ENCODE peak calls at places on chromosomes 16 and 17, in nine cellular contexts. P is left ventricle myocardium inferior, Z is brain microvascular endothelial cell, R is tibial nerve, F is gastrocnemius medialis, Y is ovary, M is stomach, T is BJ, H is cardiac muscle cell. B is an unnamed sample.

GRCh38 chr16:56862776-56863175 is 2.2 kb upstream of the SLC12A3 start:
- DNase-seq in P (no peak), Z (no peak), R (no peak), F (no peak), Y (no peak), M (no peak), T (no peak), H (no peak), B (no peak)

GRCh38 chr17:42683407-42684031 is 1.2 kb downstream of the CNTNAP1 start:
- DNase-seq in P (peak), Z (no peak), R (no peak), F (no peak), Y (no peak), M (peak), T (no peak), H (no peak), B (no peak)

GRCh38 chr16:50246299-50247122 is 19.8 kb upstream of the ADCY7 start:
- DNase-seq in P (no peak), Z (no peak), R (no peak), F (no peak), Y (no peak), M (no peak), T (no peak), H (peak), B (no peak)

GRCh38 chr16:17775061-17775460 is 304.3 kb upstream of the XYLT1 start:
- DNase-seq in P (no peak), Z (peak), R (no peak), F (no peak), Y (no peak), M (no peak), T (no peak), H (no peak), B (peak)

GRCh38 chr17:58156839-58157803 is 8.9 kb downstream of the OR4D1 start:
- DNase-seq in P (peak), Z (no peak), R (no peak), F (no peak), Y (no peak), M (no peak), T (no peak), H (peak), B (peak)

GRCh38 chr16:19118938-19119431 is 5.2 kb downstream of the ITPRIPL2 start:
- DNase-seq in P (no peak), Z (peak), R (no peak), F (no peak), Y (peak), M (no peak), T (peak), H (no peak), B (peak)

GRCh38 chr16:84982434-84982833 is 28.9 kb downstream of the ZDHHC7 start:
- DNase-seq in P (no peak), Z (no peak), R (no peak), F (no peak), Y (no peak), M (peak), T (no peak), H (peak), B (no peak)

GRCh38 chr17:80224683-80225082 is 4.5 kb downstream of the SLC26A11 start:
- DNase-seq in P (no peak), Z (no peak), R (no peak), F (no peak), Y (no peak), M (no peak), T (no peak), H (no peak), B (no peak)

GRCh38 chr16:67441289-67441753 is 10.4 kb downstream of the HSD11B2 start:
- DNase-seq in P (peak), Z (no peak), R (no peak), F (no peak), Y (no peak), M (peak), T (no peak), H (no peak), B (no peak)

GRCh38 chr17:72122002-72122310 is 1.1 kb downstream of the SOX9 start:
- DNase-seq in P (no peak), Z (no peak), R (no peak), F (no peak), Y (no peak), M (no peak), T (no peak), H (no peak), B (peak)

GRCh38 chr17:50633683-50634082 is 998 bp upstream of the ABCC3 start:
- DNase-seq in P (no peak), Z (no peak), R (no peak), F (no peak), Y (no peak), M (no peak), T (no peak), H (no peak), B (no peak)

GRCh38 chr17:3592216-3592860 is 16.9 kb downstream of the TRPV1 start:
- DNase-seq in P (no peak), Z (no peak), R (no peak), F (no peak), Y (no peak), M (no peak), T (no peak), H (no peak), B (no peak)

GRCh38 chr17:41586863-41587495 is at the start of gene KRT14:
- DNase-seq in P (no peak), Z (no peak), R (no peak), F (no peak), Y (no peak), M (no peak), T (no peak), H (no peak), B (no peak)

GRCh38 chr16:31141489-31142108 is 6.1 kb upstream of the PRSS8 start:
- DNase-seq in P (no peak), Z (peak), R (no peak), F (no peak), Y (peak), M (no peak), T (no peak), H (no peak), B (no peak)

GRCh38 chr17:20072692-20072992 is 63.5 kb downstream of the SPECC1 start:
- DNase-seq in P (no peak), Z (no peak), R (no peak), F (no peak), Y (no peak), M (no peak), T (no peak), H (no peak), B (no peak)

GRCh38 chr17:72237223-72237622 is 116.4 kb downstream of the SOX9 start:
- DNase-seq in P (no peak), Z (no peak), R (no peak), F (no peak), Y (no peak), M (no peak), T (no peak), H (no peak), B (no peak)

GRCh38 chr16:84583995-84584394 is 33.9 kb downstream of the COTL1 start:
- DNase-seq in P (no peak), Z (no peak), R (no peak), F (no peak), Y (no peak), M (no peak), T (no peak), H (no peak), B (no peak)

GRCh38 chr16:88387941-88388627 is 5.3 kb downstream of the ZNF469 start:
- DNase-seq in P (peak), Z (no peak), R (no peak), F (no peak), Y (no peak), M (peak), T (no peak), H (no peak), B (no peak)

GRCh38 chr17:74513987-74514631 is 17.2 kb downstream of the CD300LB start:
- DNase-seq in P (no peak), Z (peak), R (no peak), F (no peak), Y (no peak), M (peak), T (no peak), H (peak), B (peak)

GRCh38 chr16:5790512-5790911 is 692.9 kb upstream of the EEF2KMT start:
- DNase-seq in P (no peak), Z (no peak), R (no peak), F (no peak), Y (no peak), M (no peak), T (no peak), H (no peak), B (no peak)

GRCh38 chr16:86975445-86975844 is 341.7 kb downstream of the C16orf95 start:
- DNase-seq in P (no peak), Z (peak), R (no peak), F (no peak), Y (no peak), M (no peak), T (no peak), H (peak), B (peak)

GRCh38 chr17:75689441-75689873 is 22.3 kb downstream of the SAP30BP start:
- DNase-seq in P (no peak), Z (no peak), R (no peak), F (no peak), Y (no peak), M (no peak), T (no peak), H (no peak), B (no peak)

GRCh38 chr16:89561195-89562026 is 929 bp downstream of the RPL13 start:
- DNase-seq in P (no peak), Z (no peak), R (no peak), F (no peak), Y (no peak), M (no peak), T (no peak), H (no peak), B (no peak)

GRCh38 chr17:1779571-1780074 is 17.8 kb downstream of the SERPINF1 start:
- DNase-seq in P (peak), Z (peak), R (peak), F (peak), Y (peak), M (peak), T (peak), H (no peak), B (peak)

GRCh38 chr17:33266116-33266515 is 27.0 kb downstream of the ASIC2 start:
- DNase-seq in P (no peak), Z (no peak), R (no peak), F (no peak), Y (no peak), M (no peak), T (no peak), H (no peak), B (no peak)

GRCh38 chr16:55039931-55040330 is 109.3 kb downstream of the IRX5 start:
- DNase-seq in P (no peak), Z (no peak), R (no peak), F (no peak), Y (no peak), M (no peak), T (no peak), H (no peak), B (no peak)

GRCh38 chr16:54411555-54411954 is 125.0 kb upstream of the IRX3 start:
- DNase-seq in P (peak), Z (no peak), R (no peak), F (no peak), Y (no peak), M (peak), T (no peak), H (peak), B (no peak)

GRCh38 chr17:60864674-60865080 is 187.0 kb downstream of the BCAS3 start:
- DNase-seq in P (no peak), Z (no peak), R (no peak), F (no peak), Y (no peak), M (no peak), T (no peak), H (no peak), B (no peak)

GRCh38 chr16:57764341-57765159 is 29.0 kb downstream of the KATNB1 start:
- DNase-seq in P (no peak), Z (peak), R (no peak), F (no peak), Y (no peak), M (no peak), T (peak), H (no peak), B (peak)

GRCh38 chr17:50459081-50459676 is 9.5 kb downstream of the CHAD start:
- DNase-seq in P (no peak), Z (peak), R (no peak), F (no peak), Y (no peak), M (no peak), T (no peak), H (no peak), B (peak)

GRCh38 chr16:54501797-54502196 is 215.2 kb upstream of the IRX3 start:
- DNase-seq in P (no peak), Z (no peak), R (no peak), F (no peak), Y (no peak), M (no peak), T (no peak), H (no peak), B (no peak)

GRCh38 chr16:56199164-56199563 is 7.9 kb downstream of the GNAO1 start:
- DNase-seq in P (no peak), Z (no peak), R (no peak), F (no peak), Y (no peak), M (no peak), T (no peak), H (no peak), B (no peak)

GRCh38 chr17:9363440-9364350 is 211.9 kb downstream of the STX8 start:
- DNase-seq in P (no peak), Z (peak), R (no peak), F (no peak), Y (no peak), M (no peak), T (no peak), H (no peak), B (peak)

GRCh38 chr17:74133726-74134125 is 69.8 kb upstream of the RPL38 start:
- DNase-seq in P (no peak), Z (no peak), R (no peak), F (no peak), Y (no peak), M (no peak), T (no peak), H (no peak), B (no peak)

GRCh38 chr16:3131755-3132377 is 3.0 kb upstream of the ZNF213 start:
- DNase-seq in P (no peak), Z (peak), R (no peak), F (no peak), Y (no peak), M (peak), T (no peak), H (peak), B (peak)

GRCh38 chr16:89701425-89702406 is at the start of gene SPATA2L:
- DNase-seq in P (peak), Z (peak), R (peak), F (peak), Y (peak), M (peak), T (no peak), H (peak), B (peak)

GRCh38 chr16:74201561-74201960 is 95.1 kb upstream of the PSMD7 start:
- DNase-seq in P (no peak), Z (no peak), R (no peak), F (no peak), Y (no peak), M (no peak), T (no peak), H (no peak), B (no peak)

GRCh38 chr17:17036520-17036998 is 5.7 kb upstream of the MPRIP start:
- DNase-seq in P (no peak), Z (no peak), R (no peak), F (peak), Y (no peak), M (no peak), T (no peak), H (no peak), B (no peak)

DNA sequence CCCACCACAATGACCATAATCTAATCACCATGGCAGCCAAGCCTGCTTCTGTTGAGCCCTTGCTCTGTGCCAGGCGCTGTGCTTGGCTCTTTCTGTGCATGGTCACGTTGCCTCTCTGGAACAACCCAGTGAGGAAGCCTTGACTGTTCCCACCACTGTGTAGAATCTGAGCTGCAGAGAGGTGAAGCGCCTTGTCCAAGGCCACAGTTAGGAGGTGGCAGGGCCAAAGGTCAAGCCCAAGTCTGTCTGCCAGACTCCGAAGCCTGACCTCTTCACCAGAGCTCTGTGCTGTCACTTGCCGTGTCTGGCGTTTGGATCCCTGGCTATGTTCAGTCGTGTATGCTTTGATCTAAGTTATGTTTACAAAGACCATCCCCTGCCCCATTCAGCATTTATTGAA is 10.5 kb downstream of the CLEC16A start:
- DNase-seq in P (no peak), Z (no peak), R (no peak), F (no peak), Y (no peak), M (no peak), T (no peak), H (no peak), B (no peak)
- H3K4me3 ChIP-seq in P (no peak), Z (no peak), R (no peak), F (no peak), Y (no peak), M (no peak), T (no peak), H (no peak), B (no peak)

GRCh38 chr16:2043296-2043979 is 4.2 kb downstream of the NTHL1 start:
- DNase-seq in P (no peak), Z (no peak), R (no peak), F (no peak), Y (no peak), M (no peak), T (no peak), H (no peak), B (no peak)
- TF ChIP-seq CTCF in P (no peak), Z (no peak), R (no peak), F (no peak), Y (no peak), M (no peak), T (no peak), H (no peak), B (no peak)

DNA sequence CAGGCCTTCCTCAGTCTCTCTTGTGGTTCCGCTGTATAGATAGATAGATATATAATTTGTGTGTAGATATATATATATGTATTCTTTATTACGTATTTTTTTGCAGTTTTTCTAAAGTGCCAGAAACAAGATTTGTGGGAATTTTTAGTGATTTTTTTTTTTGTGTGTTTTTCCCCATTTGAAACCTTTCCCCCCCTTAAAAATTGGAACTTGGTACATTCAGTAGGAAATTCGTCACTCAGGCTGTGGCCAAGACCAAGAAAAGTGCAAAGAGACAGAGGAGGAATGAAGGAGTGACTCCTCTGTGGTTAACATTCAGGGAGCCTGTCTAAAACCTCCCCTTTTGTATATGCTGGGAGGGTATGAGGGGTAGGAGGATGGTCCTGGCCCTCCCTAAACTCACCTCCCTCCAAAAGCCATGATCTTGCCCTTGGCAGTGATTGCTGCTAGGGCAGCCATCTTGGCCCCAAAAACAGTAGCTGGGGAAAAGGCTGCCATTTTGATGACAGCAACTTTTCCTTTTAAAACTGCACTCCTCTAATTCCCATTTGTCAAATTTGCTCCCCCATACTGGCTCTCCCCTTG is 15.2 kb downstream of the CHRNB1 start:
- DNase-seq in P (no peak), Z (no peak), R (no peak), F (no peak), Y (no peak), M (no peak), T (no peak), H (no peak), B (no peak)
- H3K4me3 ChIP-seq in P (no peak), Z (no peak), R (no peak), F (no peak), Y (no peak), M (no peak), T (no peak), H (no peak), B (no peak)

DNA sequence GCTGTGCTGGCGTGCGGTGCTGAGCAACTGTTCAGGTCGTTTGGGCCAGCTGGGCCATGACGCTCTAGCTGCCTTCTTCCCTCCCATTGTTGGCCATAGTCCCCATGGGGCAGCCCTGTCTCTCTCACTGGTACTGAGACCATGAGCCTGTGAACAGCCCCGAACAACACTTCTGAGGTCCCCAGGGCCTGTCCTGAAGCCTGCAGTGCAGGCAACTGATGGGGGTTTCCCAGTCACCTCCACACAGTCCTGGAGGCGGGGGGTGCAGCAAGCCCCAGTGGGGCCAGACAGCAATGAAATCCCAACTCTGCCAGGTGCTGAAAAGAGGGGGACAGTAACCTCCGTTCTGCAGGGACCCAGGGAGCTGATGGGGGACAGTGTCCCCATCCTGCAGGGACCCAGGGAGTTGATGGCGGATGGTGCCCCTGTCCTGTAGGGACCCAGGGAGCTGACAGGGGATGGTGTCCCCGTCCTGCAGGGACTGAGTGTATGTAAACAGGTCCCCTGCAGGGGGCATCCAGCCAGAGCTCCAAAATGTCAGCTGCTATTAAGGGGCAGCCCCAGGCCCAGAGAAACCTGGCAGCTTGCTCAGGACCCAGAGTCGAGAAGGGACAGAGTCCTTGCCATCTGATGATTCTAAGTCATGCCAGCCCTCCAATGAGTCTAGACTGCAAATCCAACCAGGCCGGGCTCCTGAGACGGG is 30.4 kb downstream of the ENGASE start:
- DNase-seq in P (no peak), Z (no peak), R (no peak), F (no peak), Y (no peak), M (no peak), T (no peak), H (no peak), B (no peak)
- TF ChIP-seq CTCF in P (no peak), Z (no peak), R (no peak), F (no peak), Y (no peak), M (no peak), T (no peak), H (no peak), B (no peak)